ENCODE peak calls at places on chromosomes 2 and 18, in seven cellular contexts. One of them, this sample, is unnamed.

GRCh38 chr2:33791625-33792024 is 192.5 kb upstream of the FAM98A start:
- DNase-seq in H9: no peak
- DNase-seq in IMR-90: peak; percentile 73
- DNase-seq in mesendoderm: no peak
- DNase-seq in H1: no peak
- DNase-seq in mesenchymal stem cell: peak; percentile 11
- DNase-seq in trophoblast cell: peak; percentile 53
- DNase-seq in this sample: no peak

GRCh38 chr2:113980946-113981345 is 91.1 kb downstream of the ACTR3 start:
- DNase-seq in H9: no peak
- DNase-seq in IMR-90: peak; percentile 52
- DNase-seq in mesendoderm: no peak
- DNase-seq in H1: no peak
- DNase-seq in mesenchymal stem cell: peak; percentile 40
- DNase-seq in trophoblast cell: peak; percentile 51
- DNase-seq in this sample: no peak

GRCh38 chr2:235966932-235967331 is 201.3 kb downstream of the GBX2 start:
- DNase-seq in H9: no peak
- DNase-seq in IMR-90: no peak
- DNase-seq in mesendoderm: no peak
- DNase-seq in H1: no peak
- DNase-seq in mesenchymal stem cell: no peak
- DNase-seq in trophoblast cell: no peak
- DNase-seq in this sample: no peak

GRCh38 chr2:148643998-148644884 is at the start of gene EPC2:
- DNase-seq in H9: peak; percentile 89
- DNase-seq in IMR-90: peak; percentile 80
- DNase-seq in mesendoderm: peak; percentile 87
- DNase-seq in H1: peak; percentile 56
- DNase-seq in mesenchymal stem cell: peak; percentile 85
- DNase-seq in trophoblast cell: peak; percentile 84
- DNase-seq in this sample: peak; percentile 88

GRCh38 chr2:48589170-48589767 is 28.4 kb upstream of the GTF2A1L start:
- DNase-seq in H9: no peak
- DNase-seq in IMR-90: peak; percentile 59
- DNase-seq in mesendoderm: peak; percentile 32
- DNase-seq in H1: no peak
- DNase-seq in mesenchymal stem cell: peak; percentile 54
- DNase-seq in trophoblast cell: peak; percentile 80
- DNase-seq in this sample: no peak

GRCh38 chr2:85551698-85552678 is 9.3 kb downstream of the GGCX start:
- DNase-seq in H9: peak; percentile 82
- DNase-seq in IMR-90: peak; percentile 74
- DNase-seq in mesendoderm: peak; percentile 89
- DNase-seq in H1: peak; percentile 60
- DNase-seq in mesenchymal stem cell: peak; percentile 77
- DNase-seq in trophoblast cell: peak; percentile 93
- DNase-seq in this sample: peak; percentile 82

GRCh38 chr2:131031875-131032274 is 61.4 kb downstream of the FAM168B start:
- DNase-seq in H9: no peak
- DNase-seq in IMR-90: no peak
- DNase-seq in mesendoderm: no peak
- DNase-seq in H1: no peak
- DNase-seq in mesenchymal stem cell: no peak
- DNase-seq in trophoblast cell: no peak
- DNase-seq in this sample: no peak

GRCh38 chr2:239252433-239253200 is 148.2 kb downstream of the HDAC4 start:
- DNase-seq in H9: no peak
- DNase-seq in IMR-90: peak; percentile 28
- DNase-seq in mesendoderm: no peak
- DNase-seq in H1: no peak
- DNase-seq in mesenchymal stem cell: no peak
- DNase-seq in trophoblast cell: peak; percentile 11
- DNase-seq in this sample: no peak

GRCh38 chr2:158529379-158530110 is 72.8 kb downstream of the PKP4 start:
- DNase-seq in H9: no peak
- DNase-seq in IMR-90: peak; percentile 80
- DNase-seq in mesendoderm: peak; percentile 48
- DNase-seq in H1: no peak
- DNase-seq in mesenchymal stem cell: peak; percentile 78
- DNase-seq in trophoblast cell: peak; percentile 24
- DNase-seq in this sample: no peak

GRCh38 chr2:110883401-110883800 is 151.0 kb downstream of the ACOXL start:
- DNase-seq in H9: no peak
- DNase-seq in IMR-90: peak; percentile 22
- DNase-seq in mesendoderm: no peak
- DNase-seq in H1: no peak
- DNase-seq in mesenchymal stem cell: no peak
- DNase-seq in trophoblast cell: peak; percentile 61
- DNase-seq in this sample: no peak

GRCh38 chr18:3529597-3529996 is 79.6 kb downstream of the TGIF1 start:
- DNase-seq in H9: no peak
- DNase-seq in IMR-90: no peak
- DNase-seq in mesendoderm: no peak
- DNase-seq in H1: no peak
- DNase-seq in mesenchymal stem cell: no peak
- DNase-seq in trophoblast cell: no peak
- DNase-seq in this sample: no peak

GRCh38 chr18:10143601-10144000 is 229.8 kb downstream of the VAPA start:
- DNase-seq in H9: no peak
- DNase-seq in IMR-90: no peak
- DNase-seq in mesendoderm: no peak
- DNase-seq in H1: no peak
- DNase-seq in mesenchymal stem cell: peak; percentile 46
- DNase-seq in trophoblast cell: no peak
- DNase-seq in this sample: no peak

GRCh38 chr2:1653956-1654695 is 90.2 kb downstream of the PXDN start:
- DNase-seq in H9: no peak
- DNase-seq in IMR-90: peak; percentile 87
- DNase-seq in mesendoderm: no peak
- DNase-seq in H1: no peak
- DNase-seq in mesenchymal stem cell: no peak
- DNase-seq in trophoblast cell: peak; percentile 46
- DNase-seq in this sample: no peak

GRCh38 chr18:11533942-11534496 is 75.4 kb upstream of the SLC35G4 start:
- DNase-seq in H9: peak; percentile 48
- DNase-seq in IMR-90: no peak
- DNase-seq in mesendoderm: peak; percentile 46
- DNase-seq in H1: no peak
- DNase-seq in mesenchymal stem cell: no peak
- DNase-seq in trophoblast cell: peak; percentile 6
- DNase-seq in this sample: no peak

GRCh38 chr2:72211359-72211758 is 63.7 kb upstream of the CYP26B1 start:
- DNase-seq in H9: no peak
- DNase-seq in IMR-90: no peak
- DNase-seq in mesendoderm: no peak
- DNase-seq in H1: no peak
- DNase-seq in mesenchymal stem cell: no peak
- DNase-seq in trophoblast cell: no peak
- DNase-seq in this sample: no peak

GRCh38 chr2:175461839-175462238 is 280.3 kb upstream of the ATP5MC3 start:
- DNase-seq in H9: no peak
- DNase-seq in IMR-90: no peak
- DNase-seq in mesendoderm: no peak
- DNase-seq in H1: no peak
- DNase-seq in mesenchymal stem cell: no peak
- DNase-seq in trophoblast cell: no peak
- DNase-seq in this sample: no peak

GRCh38 chr2:66897676-66898280 is 462.9 kb downstream of the MEIS1 start:
- DNase-seq in H9: no peak
- DNase-seq in IMR-90: peak; percentile 75
- DNase-seq in mesendoderm: no peak
- DNase-seq in H1: no peak
- DNase-seq in mesenchymal stem cell: no peak
- DNase-seq in trophoblast cell: no peak
- DNase-seq in this sample: no peak

GRCh38 chr18:55912071-55912470 is 324.1 kb upstream of the TCF4 start:
- DNase-seq in H9: no peak
- DNase-seq in IMR-90: no peak
- DNase-seq in mesendoderm: no peak
- DNase-seq in H1: no peak
- DNase-seq in mesenchymal stem cell: no peak
- DNase-seq in trophoblast cell: no peak
- DNase-seq in this sample: no peak

DNA sequence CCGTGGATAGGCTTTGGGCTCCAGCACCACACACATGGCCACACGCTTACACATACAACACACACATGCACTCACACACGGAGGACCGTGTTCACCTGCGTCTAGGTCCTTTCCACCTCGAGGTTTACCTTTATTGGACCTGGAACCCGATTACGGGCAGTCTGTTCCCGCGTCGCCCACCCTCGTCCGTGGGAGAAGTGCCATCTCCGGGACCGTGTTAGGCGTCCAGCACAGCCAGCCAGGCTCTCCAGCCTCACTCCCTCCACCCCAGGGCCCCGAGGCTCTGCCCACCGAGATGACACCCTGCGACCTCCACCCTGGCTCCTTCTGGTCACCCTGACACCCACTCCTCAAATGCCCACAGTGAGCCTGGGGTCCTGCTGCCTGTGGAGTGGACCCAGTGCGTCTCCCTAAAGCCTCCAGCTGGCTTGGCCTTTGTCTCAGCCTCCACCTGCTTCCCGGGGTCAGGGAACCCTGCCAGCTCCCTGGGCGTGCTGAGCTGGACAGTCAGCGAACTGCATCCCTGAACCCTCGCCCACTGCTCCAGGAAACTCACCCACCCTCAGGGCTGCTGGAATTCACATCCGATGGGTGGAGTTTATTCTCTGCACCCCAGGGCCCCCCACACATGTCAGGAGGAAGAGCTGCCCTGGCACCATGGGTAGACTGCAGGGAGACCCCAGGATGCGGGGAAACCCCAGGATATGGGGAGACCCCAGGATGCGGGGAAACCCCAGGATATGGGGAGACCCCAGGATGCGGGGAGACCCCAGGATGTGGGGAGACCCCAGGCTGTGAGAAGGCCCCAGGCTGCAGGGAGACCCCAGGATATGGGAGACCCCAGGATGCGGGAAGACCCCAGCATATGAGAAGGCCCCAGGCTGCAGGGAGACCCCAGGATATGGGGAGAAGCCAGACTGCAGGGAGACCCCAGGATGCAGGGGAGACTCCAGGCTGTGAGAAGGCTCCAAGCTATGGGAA is 33.0 kb downstream of the ADI1 start:
- DNase-seq in H9: peak; percentile 18
- DNase-seq in IMR-90: no peak
- DNase-seq in mesendoderm: no peak
- DNase-seq in H1: no peak
- DNase-seq in mesenchymal stem cell: no peak
- DNase-seq in trophoblast cell: no peak
- DNase-seq in this sample: no peak
- H2BK120ac ChIP-seq in H9: no peak overlapping the region
- H2BK120ac ChIP-seq in IMR-90: no peak overlapping the region
- H2BK120ac ChIP-seq in mesendoderm: no peak overlapping the region
- H2BK120ac ChIP-seq in H1: no peak overlapping the region
- H2BK120ac ChIP-seq in mesenchymal stem cell: no peak overlapping the region
- H2BK120ac ChIP-seq in trophoblast cell: no peak overlapping the region
- H2BK120ac ChIP-seq in this sample: no peak overlapping the region

GRCh38 chr2:156918410-156918809 is 339.1 kb upstream of the GALNT5 start:
- DNase-seq in H9: no peak
- DNase-seq in IMR-90: peak; percentile 18
- DNase-seq in mesendoderm: peak; percentile 90
- DNase-seq in H1: peak; percentile 13
- DNase-seq in mesenchymal stem cell: peak; percentile 3
- DNase-seq in trophoblast cell: no peak
- DNase-seq in this sample: peak; percentile 5
- H3K4me2 ChIP-seq in H9: no peak overlapping the region
- H3K4me2 ChIP-seq in IMR-90: no peak overlapping the region
- H3K4me2 ChIP-seq in mesendoderm: no peak overlapping the region
- H3K4me2 ChIP-seq in H1: no peak overlapping the region
- H3K4me2 ChIP-seq in mesenchymal stem cell: no peak overlapping the region
- H3K4me2 ChIP-seq in trophoblast cell: no peak overlapping the region
- H3K4me2 ChIP-seq in this sample: no peak overlapping the region

GRCh38 chr2:11244091-11244826 is 89.0 kb downstream of the SLC66A3 start:
- DNase-seq in H9: no peak
- DNase-seq in IMR-90: no peak
- DNase-seq in mesendoderm: no peak
- DNase-seq in H1: no peak
- DNase-seq in mesenchymal stem cell: no peak
- DNase-seq in trophoblast cell: peak; percentile 6
- DNase-seq in this sample: no peak
- H2BK120ac ChIP-seq in H9: no peak overlapping the region
- H2BK120ac ChIP-seq in IMR-90: no peak overlapping the region
- H2BK120ac ChIP-seq in mesendoderm: no peak overlapping the region
- H2BK120ac ChIP-seq in H1: no peak overlapping the region
- H2BK120ac ChIP-seq in mesenchymal stem cell: no peak overlapping the region
- H2BK120ac ChIP-seq in trophoblast cell: no peak overlapping the region
- H2BK120ac ChIP-seq in this sample: no peak overlapping the region

GRCh38 chr2:198368089-198368488 is 563.7 kb downstream of the PLCL1 start:
- DNase-seq in H9: no peak
- DNase-seq in IMR-90: no peak
- DNase-seq in mesendoderm: no peak
- DNase-seq in H1: no peak
- DNase-seq in mesenchymal stem cell: no peak
- DNase-seq in trophoblast cell: no peak
- DNase-seq in this sample: no peak
- H3K4me2 ChIP-seq in H9: no peak overlapping the region
- H3K4me2 ChIP-seq in IMR-90: no peak overlapping the region
- H3K4me2 ChIP-seq in mesendoderm: no peak overlapping the region
- H3K4me2 ChIP-seq in H1: no peak overlapping the region
- H3K4me2 ChIP-seq in mesenchymal stem cell: no peak overlapping the region
- H3K4me2 ChIP-seq in trophoblast cell: no peak overlapping the region
- H3K4me2 ChIP-seq in this sample: no peak overlapping the region

GRCh38 chr2:225614915-225615314 is 215.4 kb downstream of the NYAP2 start:
- DNase-seq in H9: no peak
- DNase-seq in IMR-90: no peak
- DNase-seq in mesendoderm: no peak
- DNase-seq in H1: no peak
- DNase-seq in mesenchymal stem cell: no peak
- DNase-seq in trophoblast cell: no peak
- DNase-seq in this sample: no peak
- H2BK120ac ChIP-seq in H9: no peak overlapping the region
- H2BK120ac ChIP-seq in IMR-90: no peak overlapping the region
- H2BK120ac ChIP-seq in mesendoderm: peak overlapping the region; percentile 45
- H2BK120ac ChIP-seq in H1: no peak overlapping the region
- H2BK120ac ChIP-seq in mesenchymal stem cell: no peak overlapping the region
- H2BK120ac ChIP-seq in trophoblast cell: no peak overlapping the region
- H2BK120ac ChIP-seq in this sample: no peak overlapping the region

DNA sequence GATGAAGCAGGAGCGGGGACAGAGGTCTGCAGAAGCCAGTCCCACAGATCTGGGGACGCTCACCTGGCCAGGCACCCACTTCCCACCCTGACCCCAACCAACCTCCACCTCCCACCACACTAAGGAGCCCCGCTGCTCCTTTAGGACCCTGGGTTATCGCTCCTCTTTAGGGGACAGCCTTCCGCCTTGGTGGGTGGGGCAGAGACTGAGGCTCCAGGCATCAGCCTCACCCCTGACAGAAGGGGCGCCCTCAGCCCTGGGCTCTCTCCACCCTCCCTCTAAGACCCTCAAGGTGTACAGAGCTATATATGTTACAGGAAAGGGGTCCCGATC is 33.5 kb upstream of the SLC66A3 start:
- DNase-seq in H9: no peak
- DNase-seq in IMR-90: no peak
- DNase-seq in mesendoderm: no peak
- DNase-seq in H1: no peak
- DNase-seq in mesenchymal stem cell: no peak
- DNase-seq in trophoblast cell: no peak
- DNase-seq in this sample: no peak
- H3K4me2 ChIP-seq in H9: no peak overlapping the region
- H3K4me2 ChIP-seq in IMR-90: peak overlapping the region; percentile 39
- H3K4me2 ChIP-seq in mesendoderm: no peak overlapping the region
- H3K4me2 ChIP-seq in H1: no peak overlapping the region
- H3K4me2 ChIP-seq in mesenchymal stem cell: no peak overlapping the region
- H3K4me2 ChIP-seq in trophoblast cell: no peak overlapping the region
- H3K4me2 ChIP-seq in this sample: no peak overlapping the region